ENCODE peak calls at places on chromosomes 2 and 18, in four cellular contexts. B is IMR-90, D is right atrium auricular region, G is tibial artery. F is an unnamed sample.

GRCh38 chr18:33720133-33720532 is 142.1 kb downstream of the ASXL3 start:
- DNase-seq in G (no peak), B (peak), D (no peak), F (no peak)

GRCh38 chr2:39865751-39866150 is 86.7 kb upstream of the THUMPD2 start:
- DNase-seq in B (no peak), D (no peak), G (no peak), F (no peak)

GRCh38 chr2:15624903-15625302 is 33.2 kb downstream of the DDX1 start:
- DNase-seq in B (no peak), G (no peak), D (no peak), F (no peak)

GRCh38 chr2:32009479-32010256 is 1.1 kb downstream of the MEMO1 start:
- DNase-seq in B (no peak), D (no peak), G (peak), F (no peak)

GRCh38 chr2:202049840-202050239 is 16.2 kb downstream of the FZD7 start:
- DNase-seq in B (no peak), G (no peak), D (no peak), F (no peak)

GRCh38 chr2:237299897-237300296 is 114.1 kb downstream of the COL6A3 start:
- DNase-seq in G (no peak), D (no peak), B (peak), F (no peak)

GRCh38 chr2:143968360-143968759 is 551.6 kb downstream of the ZEB2 start:
- DNase-seq in B (no peak), G (no peak), D (no peak), F (no peak)

GRCh38 chr2:226711606-226712296 is 87.9 kb downstream of the IRS1 start:
- DNase-seq in D (no peak), G (no peak), B (no peak), F (no peak)

GRCh38 chr2:159185401-159186130 is 100.9 kb downstream of the WDSUB1 start:
- DNase-seq in G (no peak), B (peak), D (no peak), F (no peak)

GRCh38 chr2:241988146-241988545 is 118.6 kb downstream of the RTP5 start:
- DNase-seq in B (no peak), G (peak), D (no peak), F (no peak)

GRCh38 chr2:239147376-239147775 is 253.4 kb downstream of the HDAC4 start:
- DNase-seq in B (no peak), G (peak), D (no peak), F (no peak)

GRCh38 chr2:51782874-51783765 is 751.2 kb upstream of the NRXN1 start:
- DNase-seq in D (no peak), B (peak), G (no peak), F (no peak)

GRCh38 chr18:79926715-79927596 is 24.5 kb downstream of the SLC66A2 start:
- DNase-seq in D (no peak), B (no peak), G (peak), F (no peak)

GRCh38 chr2:50116096-50116495 is 915.8 kb downstream of the NRXN1 start:
- DNase-seq in B (no peak), D (no peak), G (no peak), F (no peak)

GRCh38 chr2:9760069-9760910 is 83.0 kb upstream of the TAF1B start:
- DNase-seq in B (no peak), D (no peak), G (no peak), F (no peak)

GRCh38 chr2:110731064-110731463 is 1.3 kb upstream of the ACOXL start:
- DNase-seq in G (no peak), D (no peak), B (no peak), F (peak)

GRCh38 chr2:232721882-232722281 is 24.8 kb downstream of the GIGYF2 start:
- DNase-seq in G (no peak), D (no peak), B (no peak), F (no peak)

GRCh38 chr2:231708773-231709635 is 679 bp downstream of the PTMA start:
- DNase-seq in D (no peak), B (peak), G (peak), F (no peak)

GRCh38 chr2:12428786-12429185 is 287.9 kb upstream of the TRIB2 start:
- DNase-seq in B (peak), G (no peak), D (no peak), F (no peak)

GRCh38 chr2:25347846-25348245 is 6.1 kb upstream of the DNMT3A start:
- DNase-seq in B (peak), D (no peak), G (no peak), F (no peak)

GRCh38 chr2:172095905-172096660 is 6.6 kb downstream of the DLX2 start:
- DNase-seq in G (no peak), D (no peak), B (no peak), F (no peak)

GRCh38 chr2:24642351-24642750 is 150.8 kb downstream of the PTRHD1 start:
- DNase-seq in G (no peak), D (no peak), B (no peak), F (no peak)

GRCh38 chr18:4921548-4921947 is 275.5 kb downstream of the AKAIN1 start:
- DNase-seq in G (no peak), D (no peak), B (no peak), F (no peak)

GRCh38 chr18:42187611-42188378 is 232.8 kb downstream of the PIK3C3 start:
- DNase-seq in D (no peak), G (no peak), B (no peak), F (no peak)

GRCh38 chr2:12009323-12009905 is 263.0 kb downstream of the LPIN1 start:
- DNase-seq in D (no peak), B (no peak), G (no peak), F (no peak)

GRCh38 chr2:111970453-111970852 is 72.0 kb downstream of the MERTK start:
- DNase-seq in G (no peak), D (no peak), B (no peak), F (no peak)

GRCh38 chr2:118940486-118941120 is 1.4 kb upstream of the MARCO start:
- DNase-seq in B (no peak), G (peak), D (no peak), F (no peak)

GRCh38 chr18:34709104-34709503 is 994 bp upstream of the DTNA start:
- DNase-seq in G (no peak), D (no peak), B (peak), F (no peak)

GRCh38 chr18:74760026-74760425 is 162.4 kb downstream of the ZNF407 start:
- DNase-seq in G (no peak), B (no peak), D (no peak), F (no peak)

GRCh38 chr2:26561918-26562810 is 79.0 kb downstream of the CIB4 start:
- DNase-seq in B (no peak), D (no peak), G (peak), F (no peak)

GRCh38 chr18:23924813-23925212 is 89.7 kb upstream of the TTC39C start:
- DNase-seq in B (peak), G (no peak), D (no peak), F (no peak)

GRCh38 chr18:22223263-22223960 is 54.0 kb downstream of the GATA6 start:
- DNase-seq in B (peak), D (peak), G (peak), F (no peak)

GRCh38 chr2:88880441-88880953 is 189.0 kb downstream of the RPIA start:
- DNase-seq in D (peak), G (no peak), B (peak), F (no peak)
- H3K4me3 ChIP-seq in D (peak), G (no peak), B (no peak), F (peak)

GRCh38 chr2:14126846-14127245 is 505.7 kb upstream of the LRATD1 start:
- DNase-seq in G (no peak), B (no peak), D (no peak), F (no peak)
- TF ChIP-seq CTCF in G (no peak), B (no peak), D (no peak), F (no peak)

GRCh38 chr2:72149556-72150156 is 2.0 kb upstream of the CYP26B1 start:
- DNase-seq in B (peak), G (peak), D (peak), F (peak)
- H3K4me3 ChIP-seq in B (no peak), G (peak), D (peak), F (peak)

GRCh38 chr2:234669611-234670010 is 172.7 kb upstream of the ARL4C start:
- DNase-seq in D (peak), B (no peak), G (no peak), F (peak)
- TF ChIP-seq CTCF in D (peak), B (no peak), G (no peak), F (no peak)

GRCh38 chr2:63850650-63851049 is 9.0 kb downstream of the UGP2 start:
- DNase-seq in G (no peak), D (no peak), B (no peak), F (no peak)
- H3K4me3 ChIP-seq in G (no peak), D (no peak), B (no peak), F (no peak)

GRCh38 chr18:48938827-48939367 is 11.9 kb downstream of the SMAD7 start:
- DNase-seq in G (no peak), D (no peak), B (no peak), F (no peak)

GRCh38 chr18:48940854-48941531 is 9.8 kb downstream of the SMAD7 start:
- DNase-seq in D (no peak), B (peak), G (no peak), F (no peak)

GRCh38 chr18:48939368-48940097 is 11.2 kb downstream of the SMAD7 start:
- DNase-seq in D (no peak), G (no peak), B (no peak), F (no peak)

GRCh38 chr18:48935433-48935774 is 15.4 kb downstream of the SMAD7 start:
- DNase-seq in B (no peak), D (no peak), G (no peak), F (no peak)

DNA sequence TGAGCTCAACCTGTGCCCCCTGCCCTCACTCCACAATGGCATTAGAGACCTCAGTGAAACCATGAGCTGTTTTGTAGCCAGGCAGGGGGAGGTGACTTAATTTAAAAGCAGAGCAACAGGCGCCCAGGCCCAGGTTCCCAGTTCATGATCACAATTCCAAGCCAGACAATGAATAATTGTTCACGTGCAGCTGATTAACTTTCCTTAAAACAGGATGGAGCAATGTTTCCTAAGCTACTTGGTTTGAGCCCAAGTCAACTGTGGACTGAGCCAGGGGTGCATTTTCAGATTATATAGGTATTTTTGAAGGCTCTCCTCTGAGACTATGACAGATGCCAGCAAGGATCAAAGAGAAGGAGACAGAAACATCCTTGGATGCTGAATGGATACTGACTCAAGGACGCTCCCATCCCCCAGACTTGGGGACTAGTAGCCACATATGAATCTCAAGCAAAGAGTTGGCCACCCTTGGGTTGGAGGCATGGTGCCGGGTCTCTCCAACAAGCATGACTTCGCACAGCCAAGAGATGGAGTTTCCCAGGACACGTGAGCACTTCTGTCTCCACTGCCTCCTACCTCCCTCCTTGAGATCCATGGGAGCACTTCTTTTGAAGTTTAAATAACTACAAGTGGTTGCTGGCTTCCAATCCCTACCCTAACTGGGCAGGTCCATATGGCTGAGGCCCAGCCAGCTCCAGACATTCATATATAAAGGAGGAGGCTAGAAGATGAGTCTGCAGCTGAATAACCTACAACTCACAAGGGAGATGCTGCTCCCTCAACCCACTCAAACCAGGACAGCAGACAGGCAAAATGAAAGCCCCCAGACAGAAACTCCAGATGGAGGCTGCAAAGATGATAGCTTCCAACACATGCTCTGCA is 12.7 kb downstream of the SMAD7 start:
- DNase-seq in B (no peak), D (no peak), G (no peak), F (no peak)
- TF ChIP-seq CTCF in B (no peak), D (no peak), G (no peak), F (no peak)